ENCODE peak calls at places on chromosomes 7 and 10, in four cellular contexts. One of them, this sample, is unnamed.

GRCh38 chr7:87627634-87627994 is 584 bp upstream of the RUNDC3B start:
- DNase-seq in testis: peak; percentile 65
- DNase-seq in sigmoid colon: peak; percentile 71
- DNase-seq in stomach: no peak
- DNase-seq in this sample: no peak

GRCh38 chr7:52944916-52945315 is 90.5 kb upstream of the POM121L12 start:
- DNase-seq in testis: no peak
- DNase-seq in sigmoid colon: no peak
- DNase-seq in stomach: no peak
- DNase-seq in this sample: no peak

GRCh38 chr10:102660891-102661613 is 16.8 kb downstream of the TRIM8 start:
- DNase-seq in testis: no peak
- DNase-seq in sigmoid colon: peak; percentile 84
- DNase-seq in stomach: peak; percentile 81
- DNase-seq in this sample: no peak

GRCh38 chr7:117186218-117186617 is 136.6 kb downstream of the WNT2 start:
- DNase-seq in testis: no peak
- DNase-seq in sigmoid colon: no peak
- DNase-seq in stomach: no peak
- DNase-seq in this sample: no peak

GRCh38 chr7:4028221-4028620 is 653.9 kb upstream of the FOXK1 start:
- DNase-seq in testis: no peak
- DNase-seq in sigmoid colon: no peak
- DNase-seq in stomach: no peak
- DNase-seq in this sample: no peak

GRCh38 chr10:59557052-59557451 is 152.6 kb downstream of the SLC16A9 start:
- DNase-seq in testis: no peak
- DNase-seq in sigmoid colon: no peak
- DNase-seq in stomach: no peak
- DNase-seq in this sample: no peak

GRCh38 chr7:116591202-116592040 is 66.6 kb downstream of the CAV1 start:
- DNase-seq in testis: no peak
- DNase-seq in sigmoid colon: no peak
- DNase-seq in stomach: no peak
- DNase-seq in this sample: no peak

GRCh38 chr10:102150970-102151773 is 1.0 kb upstream of the NOLC1 start:
- DNase-seq in testis: no peak
- DNase-seq in sigmoid colon: no peak
- DNase-seq in stomach: no peak
- DNase-seq in this sample: no peak

GRCh38 chr7:144127714-144128334 is 4.8 kb downstream of the OR2A14 start:
- DNase-seq in testis: peak; percentile 96
- DNase-seq in sigmoid colon: peak; percentile 91
- DNase-seq in stomach: peak; percentile 91
- DNase-seq in this sample: peak; percentile 95

GRCh38 chr7:144834516-144835165 is 1.2 kb downstream of the TPK1 start:
- DNase-seq in testis: peak; percentile 52
- DNase-seq in sigmoid colon: peak; percentile 64
- DNase-seq in stomach: no peak
- DNase-seq in this sample: no peak

GRCh38 chr10:30877111-30877510 is 154.6 kb downstream of the ZNF438 start:
- DNase-seq in testis: no peak
- DNase-seq in sigmoid colon: no peak
- DNase-seq in stomach: no peak
- DNase-seq in this sample: no peak

GRCh38 chr10:121373411-121373810 is 224.8 kb downstream of the FGFR2 start:
- DNase-seq in testis: no peak
- DNase-seq in sigmoid colon: no peak
- DNase-seq in stomach: no peak
- DNase-seq in this sample: no peak

GRCh38 chr10:102859911-102860310 is 5.9 kb downstream of the BORCS7 start:
- DNase-seq in testis: no peak
- DNase-seq in sigmoid colon: no peak
- DNase-seq in stomach: no peak
- DNase-seq in this sample: no peak

GRCh38 chr10:101839002-101839401 is 4.6 kb downstream of the KCNIP2 start:
- DNase-seq in testis: no peak
- DNase-seq in sigmoid colon: no peak
- DNase-seq in stomach: no peak
- DNase-seq in this sample: no peak

GRCh38 chr7:85006754-85007153 is 180.1 kb downstream of the SEMA3D start:
- DNase-seq in testis: no peak
- DNase-seq in sigmoid colon: no peak
- DNase-seq in stomach: no peak
- DNase-seq in this sample: no peak

GRCh38 chr7:117098457-117098856 is 145.2 kb downstream of the ST7 start:
- DNase-seq in testis: no peak
- DNase-seq in sigmoid colon: no peak
- DNase-seq in stomach: no peak
- DNase-seq in this sample: no peak

GRCh38 chr10:94268652-94269051 is 94.1 kb downstream of the NOC3L start:
- DNase-seq in testis: no peak
- DNase-seq in sigmoid colon: no peak
- DNase-seq in stomach: no peak
- DNase-seq in this sample: no peak

GRCh38 chr7:33905389-33906032 is at the start of gene BMPER:
- DNase-seq in testis: peak; percentile 38
- DNase-seq in sigmoid colon: peak; percentile 73
- DNase-seq in stomach: peak; percentile 49
- DNase-seq in this sample: no peak

GRCh38 chr10:72557362-72557761 is 68.5 kb downstream of the MICU1 start:
- DNase-seq in testis: no peak
- DNase-seq in sigmoid colon: no peak
- DNase-seq in stomach: no peak
- DNase-seq in this sample: no peak

GRCh38 chr10:118504044-118504944 is 91.2 kb downstream of the PRLHR start:
- DNase-seq in testis: no peak
- DNase-seq in sigmoid colon: no peak
- DNase-seq in stomach: no peak
- DNase-seq in this sample: no peak

GRCh38 chr7:11795231-11795630 is 36.8 kb downstream of the THSD7A start:
- DNase-seq in testis: no peak
- DNase-seq in sigmoid colon: no peak
- DNase-seq in stomach: no peak
- DNase-seq in this sample: no peak

GRCh38 chr10:117224036-117224430 is 16.9 kb upstream of the SLC18A2 start:
- DNase-seq in testis: no peak
- DNase-seq in sigmoid colon: peak; percentile 9
- DNase-seq in stomach: no peak
- DNase-seq in this sample: no peak

GRCh38 chr10:63365976-63366765 is 99.6 kb downstream of the JMJD1C start:
- DNase-seq in testis: no peak
- DNase-seq in sigmoid colon: no peak
- DNase-seq in stomach: no peak
- DNase-seq in this sample: no peak

GRCh38 chr7:28409716-28410627 is 2.3 kb upstream of the CREB5 start:
- DNase-seq in testis: peak; percentile 32
- DNase-seq in sigmoid colon: peak; percentile 84
- DNase-seq in stomach: peak; percentile 27
- DNase-seq in this sample: no peak

GRCh38 chr7:91683823-91684222 is 196.7 kb downstream of the MTERF1 start:
- DNase-seq in testis: no peak
- DNase-seq in sigmoid colon: no peak
- DNase-seq in stomach: no peak
- DNase-seq in this sample: no peak

GRCh38 chr7:102222445-102222844 is 64.2 kb upstream of the SH2B2 start:
- DNase-seq in testis: no peak
- DNase-seq in sigmoid colon: no peak
- DNase-seq in stomach: no peak
- DNase-seq in this sample: no peak

GRCh38 chr7:2687338-2687869 is 598 bp upstream of the AMZ1 start:
- DNase-seq in testis: no peak
- DNase-seq in sigmoid colon: no peak
- DNase-seq in stomach: peak; percentile 40
- DNase-seq in this sample: no peak

GRCh38 chr7:139648941-139649425 is 125.5 kb downstream of the CLEC2L start:
- DNase-seq in testis: no peak
- DNase-seq in sigmoid colon: no peak
- DNase-seq in stomach: peak; percentile 41
- DNase-seq in this sample: no peak

GRCh38 chr10:101775273-101776131 is at the start of gene FGF8:
- DNase-seq in testis: no peak
- DNase-seq in sigmoid colon: peak; percentile 59
- DNase-seq in stomach: peak; percentile 20
- DNase-seq in this sample: no peak

GRCh38 chr10:52030051-52030867 is 283.8 kb upstream of the DKK1 start:
- DNase-seq in testis: no peak
- DNase-seq in sigmoid colon: no peak
- DNase-seq in stomach: no peak
- DNase-seq in this sample: no peak

GRCh38 chr7:1225462-1226154 is 7.1 kb upstream of the UNCX start:
- DNase-seq in testis: no peak
- DNase-seq in sigmoid colon: no peak
- DNase-seq in stomach: no peak
- DNase-seq in this sample: no peak

GRCh38 chr7:33874943-33875342 is 30.4 kb upstream of the BMPER start:
- DNase-seq in testis: peak; percentile 26
- DNase-seq in sigmoid colon: no peak
- DNase-seq in stomach: no peak
- DNase-seq in this sample: peak; percentile 17

GRCh38 chr10:79404690-79405131 is 40.7 kb downstream of the ZCCHC24 start:
- DNase-seq in testis: no peak
- DNase-seq in sigmoid colon: no peak
- DNase-seq in stomach: no peak
- DNase-seq in this sample: no peak
- H3K27ac ChIP-seq in testis: no peak overlapping the region
- H3K27ac ChIP-seq in sigmoid colon: no peak overlapping the region
- H3K27ac ChIP-seq in stomach: no peak overlapping the region
- H3K27ac ChIP-seq in this sample: no peak overlapping the region

DNA sequence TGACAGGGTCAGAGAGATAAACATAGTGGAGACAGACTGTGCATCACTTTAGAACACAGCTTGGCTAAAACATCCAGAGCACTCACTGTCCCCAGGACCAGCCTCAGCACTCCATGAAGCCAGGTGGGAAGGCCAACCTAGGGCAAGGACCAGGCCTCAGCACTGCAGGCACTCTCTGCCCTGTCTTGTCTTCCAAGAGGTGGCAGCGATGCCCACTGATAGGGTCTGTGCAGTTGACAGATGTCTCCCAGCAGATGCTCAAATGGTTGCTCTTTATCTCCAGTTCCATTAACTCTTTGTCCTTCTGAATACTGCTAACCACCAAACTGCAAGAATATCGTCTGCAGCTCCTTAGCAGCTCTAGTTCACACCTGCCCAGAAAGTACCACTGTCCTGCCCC is 9.1 kb downstream of the DDX56 start:
- DNase-seq in testis: no peak
- DNase-seq in sigmoid colon: no peak
- DNase-seq in stomach: no peak
- DNase-seq in this sample: no peak
- TF ChIP-seq POLR2A in testis: no peak
- TF ChIP-seq POLR2A in sigmoid colon: no peak
- TF ChIP-seq POLR2A in stomach: no peak
- TF ChIP-seq POLR2A in this sample: no peak

GRCh38 chr7:65338346-65338745 is 35.3 kb upstream of the ZNF92 start:
- DNase-seq in testis: no peak
- DNase-seq in sigmoid colon: no peak
- DNase-seq in stomach: no peak
- DNase-seq in this sample: no peak
- TF ChIP-seq CTCF in testis: no peak
- TF ChIP-seq CTCF in sigmoid colon: no peak
- TF ChIP-seq CTCF in stomach: no peak
- TF ChIP-seq CTCF in this sample: no peak

GRCh38 chr10:14570800-14571199 is 203.9 kb downstream of the FAM107B start:
- DNase-seq in testis: no peak
- DNase-seq in sigmoid colon: no peak
- DNase-seq in stomach: no peak
- DNase-seq in this sample: no peak

GRCh38 chr10:14571866-14572507 is 202.7 kb downstream of the FAM107B start:
- DNase-seq in testis: peak; percentile 70
- DNase-seq in sigmoid colon: no peak
- DNase-seq in stomach: peak; percentile 92
- DNase-seq in this sample: no peak

GRCh38 chr10:14573666-14574261 is 200.9 kb downstream of the FAM107B start:
- DNase-seq in testis: no peak
- DNase-seq in sigmoid colon: no peak
- DNase-seq in stomach: no peak
- DNase-seq in this sample: no peak

GRCh38 chr10:14574885-14575284 is 199.8 kb downstream of the FAM107B start:
- DNase-seq in testis: no peak
- DNase-seq in sigmoid colon: no peak
- DNase-seq in stomach: no peak
- DNase-seq in this sample: no peak

DNA sequence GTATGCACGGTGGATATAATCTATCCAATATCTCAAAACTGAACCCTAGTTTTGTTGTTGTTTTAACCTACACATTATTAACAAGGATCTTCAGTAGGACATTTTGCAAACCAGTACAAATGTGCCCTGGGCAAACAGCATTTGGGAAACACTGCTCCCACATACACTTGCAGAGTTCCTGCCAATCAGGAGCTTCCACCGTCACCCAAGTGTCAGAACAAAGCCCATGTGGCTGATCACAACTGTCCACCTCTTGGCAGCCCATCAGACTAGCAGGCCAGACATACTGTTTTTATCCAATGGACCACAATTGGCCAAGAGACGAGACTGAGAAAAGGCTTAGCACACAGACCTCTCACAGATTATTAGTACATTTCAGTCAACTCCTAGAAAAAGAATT is 200.4 kb downstream of the FAM107B start:
- DNase-seq in testis: no peak
- DNase-seq in sigmoid colon: no peak
- DNase-seq in stomach: no peak
- DNase-seq in this sample: no peak
- H3K27ac ChIP-seq in testis: no peak overlapping the region
- H3K27ac ChIP-seq in sigmoid colon: no peak overlapping the region
- H3K27ac ChIP-seq in stomach: peak overlapping the region; percentile 86
- H3K27ac ChIP-seq in this sample: no peak overlapping the region

GRCh38 chr7:22216309-22216708 is 140.6 kb downstream of the RAPGEF5 start:
- DNase-seq in testis: no peak
- DNase-seq in sigmoid colon: no peak
- DNase-seq in stomach: no peak
- DNase-seq in this sample: no peak

GRCh38 chr7:22219739-22220493 is 137.0 kb downstream of the RAPGEF5 start:
- DNase-seq in testis: no peak
- DNase-seq in sigmoid colon: no peak
- DNase-seq in stomach: no peak
- DNase-seq in this sample: peak; percentile 4

GRCh38 chr7:22214000-22214399 is 143.0 kb downstream of the RAPGEF5 start:
- DNase-seq in testis: no peak
- DNase-seq in sigmoid colon: no peak
- DNase-seq in stomach: no peak
- DNase-seq in this sample: peak; percentile 74

GRCh38 chr7:22219036-22219435 is 137.9 kb downstream of the RAPGEF5 start:
- DNase-seq in testis: peak; percentile 85
- DNase-seq in sigmoid colon: no peak
- DNase-seq in stomach: no peak
- DNase-seq in this sample: no peak

GRCh38 chr7:22216832-22217475 is 140.0 kb downstream of the RAPGEF5 start:
- DNase-seq in testis: no peak
- DNase-seq in sigmoid colon: no peak
- DNase-seq in stomach: no peak
- DNase-seq in this sample: no peak
- TF ChIP-seq POLR2A in testis: no peak
- TF ChIP-seq POLR2A in sigmoid colon: no peak
- TF ChIP-seq POLR2A in stomach: no peak
- TF ChIP-seq POLR2A in this sample: no peak

GRCh38 chr10:90718185-90718584 is 139.7 kb downstream of the HTR7 start:
- DNase-seq in testis: no peak
- DNase-seq in sigmoid colon: no peak
- DNase-seq in stomach: no peak
- DNase-seq in this sample: no peak
- TF ChIP-seq CTCF in testis: no peak
- TF ChIP-seq CTCF in sigmoid colon: no peak
- TF ChIP-seq CTCF in stomach: no peak
- TF ChIP-seq CTCF in this sample: no peak

GRCh38 chr7:75045881-75046280 is 27.7 kb downstream of the RCC1L start:
- DNase-seq in testis: no peak
- DNase-seq in sigmoid colon: no peak
- DNase-seq in stomach: no peak
- DNase-seq in this sample: no peak
- H3K27ac ChIP-seq in testis: peak overlapping the region; percentile 22
- H3K27ac ChIP-seq in sigmoid colon: peak overlapping the region; percentile 62
- H3K27ac ChIP-seq in stomach: peak overlapping the region; percentile 47
- H3K27ac ChIP-seq in this sample: peak overlapping the region; percentile 68